ENCODE peak calls at places on chromosomes 6 and 20, in five cellular contexts. Q is lower leg skin; L is breast epithelium; E is CD8-positive, alpha-beta T cell; T is A549. Z is an unnamed sample.

GRCh38 chr20:16273812-16274560 is 299.3 kb downstream of the KIF16B start:
- DNase-seq in L (no peak), Q (no peak), E (no peak), T (no peak), Z (no peak)

GRCh38 chr6:95431637-95432228 is 145.6 kb upstream of the MANEA start:
- DNase-seq in L (no peak), T (peak; percentile 5), Q (peak; percentile 32), E (no peak), Z (no peak)

GRCh38 chr20:24766143-24766527 is 182.9 kb upstream of the CST7 start:
- DNase-seq in L (no peak), T (no peak), E (no peak), Q (no peak), Z (no peak)

GRCh38 chr6:170222498-170223471 is 68.1 kb downstream of the DLL1 start:
- DNase-seq in E (no peak), Q (no peak), L (no peak), T (no peak), Z (no peak)

GRCh38 chr6:153312633-153313032 is 181.6 kb upstream of the RGS17 start:
- DNase-seq in E (no peak), Q (no peak), L (no peak), T (peak; percentile 14), Z (no peak)

GRCh38 chr20:3238616-3239025 is 369 bp downstream of the SLC4A11 start:
- DNase-seq in Q (no peak), E (peak; percentile 25), T (peak; percentile 59), L (no peak), Z (no peak)

GRCh38 chr6:158150701-158151100 is 17.4 kb downstream of the SERAC1 start:
- DNase-seq in T (no peak), Q (no peak), E (no peak), L (no peak), Z (no peak)

GRCh38 chr20:17650816-17651760 is 31.0 kb downstream of the RRBP1 start:
- DNase-seq in L (no peak), Q (no peak), E (no peak), T (no peak), Z (no peak)

GRCh38 chr6:133587841-133588240 is 301.1 kb upstream of the TCF21 start:
- DNase-seq in E (no peak), Q (no peak), L (no peak), T (no peak), Z (peak; percentile 58)

GRCh38 chr20:6588296-6588695 is 179.2 kb upstream of the BMP2 start:
- DNase-seq in Q (no peak), L (no peak), T (no peak), E (no peak), Z (no peak)

GRCh38 chr6:26280409-26280808 is 84.6 kb upstream of the BTN3A2 start:
- DNase-seq in L (no peak), T (no peak), E (no peak), Q (no peak), Z (no peak)

GRCh38 chr6:167238169-167238693 is 52.9 kb upstream of the UNC93A start:
- DNase-seq in E (no peak), T (no peak), Q (no peak), L (no peak), Z (no peak)

GRCh38 chr6:41591859-41592502 is 45.8 kb downstream of the FOXP4 start:
- DNase-seq in T (peak; percentile 77), L (peak; percentile 81), Q (peak; percentile 77), E (peak; percentile 65), Z (no peak)

GRCh38 chr6:166483026-166483425 is 100.3 kb upstream of the MPC1 start:
- DNase-seq in E (no peak), L (no peak), T (no peak), Q (no peak), Z (no peak)

GRCh38 chr6:170516783-170517616 is 36.1 kb downstream of the PSMB1 start:
- DNase-seq in E (no peak), L (no peak), T (peak; percentile 17), Q (peak; percentile 20), Z (peak; percentile 31)

GRCh38 chr6:79170915-79171314 is 63.6 kb downstream of the HMGN3 start:
- DNase-seq in T (no peak), Q (no peak), E (no peak), L (no peak), Z (no peak)

GRCh38 chr6:39330476-39330875 is 8.0 kb upstream of the KCNK16 start:
- DNase-seq in Q (no peak), L (peak; percentile 62), E (no peak), T (no peak), Z (no peak)

GRCh38 chr6:130927305-130927704 is 100.1 kb downstream of the SMLR1 start:
- DNase-seq in T (no peak), L (no peak), Q (no peak), E (no peak), Z (no peak)

GRCh38 chr6:69867075-69867911 is 937 bp downstream of the COL19A1 start:
- DNase-seq in Q (peak; percentile 15), T (peak; percentile 0), E (peak; percentile 33), L (no peak), Z (no peak)
- TF ChIP-seq CTCF in Q (no peak), T (no peak), E (no peak), L (no peak), Z (no peak)

GRCh38 chr6:108591040-108591816 is 30.5 kb downstream of the FOXO3 start:
- DNase-seq in T (no peak), E (no peak), L (no peak), Q (no peak), Z (no peak)

GRCh38 chr6:108588586-108588985 is 27.9 kb downstream of the FOXO3 start:
- DNase-seq in L (no peak), T (no peak), Q (no peak), E (no peak), Z (no peak)

GRCh38 chr6:108589244-108589730 is 28.6 kb downstream of the FOXO3 start:
- DNase-seq in T (peak; percentile 21), E (no peak), Q (peak; percentile 91), L (peak; percentile 85), Z (no peak)

GRCh38 chr6:108594640-108595039 is 33.9 kb downstream of the FOXO3 start:
- DNase-seq in E (no peak), L (no peak), T (no peak), Q (no peak), Z (no peak)

DNA sequence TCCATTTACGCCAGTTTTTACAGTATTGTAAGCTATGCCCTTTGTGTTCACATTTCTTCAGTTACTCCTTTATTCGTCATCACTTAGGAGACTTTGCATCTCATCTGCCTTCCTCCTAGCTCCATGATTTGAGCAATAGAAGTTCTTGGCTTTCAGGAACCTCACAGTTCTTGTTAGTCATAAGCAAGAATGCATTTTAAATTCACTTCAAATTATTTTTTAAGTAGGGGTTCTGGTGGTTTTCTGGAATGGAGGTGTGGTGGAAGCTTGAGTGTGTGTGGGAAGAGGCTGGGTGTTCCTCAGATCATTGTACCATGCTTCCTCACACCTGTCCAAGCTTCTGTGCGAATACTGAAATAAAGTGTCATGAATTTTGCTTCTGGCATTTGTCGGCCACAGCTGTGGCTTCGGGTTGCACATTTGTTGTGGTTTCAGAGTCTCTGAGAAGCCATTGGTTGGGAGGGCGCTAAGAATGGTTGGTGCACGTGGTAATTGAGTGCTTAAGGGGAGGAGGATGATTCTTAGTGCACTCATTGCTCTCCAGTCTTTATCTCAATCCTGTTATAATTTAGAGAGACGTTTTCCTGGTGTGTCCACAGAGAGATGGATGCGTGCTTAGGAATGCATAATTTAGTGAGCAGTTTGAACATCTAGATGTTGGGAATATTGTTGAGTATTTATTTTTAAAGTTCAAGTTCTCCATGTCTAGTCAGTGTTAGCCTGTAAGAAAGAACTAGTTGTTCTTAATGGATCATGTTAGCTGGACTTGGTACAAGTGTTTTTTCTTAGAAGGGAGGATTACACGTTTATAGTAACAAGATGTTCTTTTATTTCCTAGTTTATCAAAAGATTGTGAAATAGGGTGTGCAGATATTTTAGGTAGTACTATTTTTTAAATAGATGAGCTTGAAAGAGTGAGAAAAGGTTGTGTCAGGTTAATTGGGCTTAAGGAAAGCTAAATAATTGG is 31.9 kb downstream of the FOXO3 start:
- DNase-seq in Q (no peak), E (peak; percentile 14), L (no peak), T (no peak), Z (no peak)
- H3K4me3 ChIP-seq in Q (no peak overlapping the region), E (no peak overlapping the region), L (peak overlapping the region; percentile 39), T (no peak overlapping the region), Z (no peak overlapping the region)

DNA sequence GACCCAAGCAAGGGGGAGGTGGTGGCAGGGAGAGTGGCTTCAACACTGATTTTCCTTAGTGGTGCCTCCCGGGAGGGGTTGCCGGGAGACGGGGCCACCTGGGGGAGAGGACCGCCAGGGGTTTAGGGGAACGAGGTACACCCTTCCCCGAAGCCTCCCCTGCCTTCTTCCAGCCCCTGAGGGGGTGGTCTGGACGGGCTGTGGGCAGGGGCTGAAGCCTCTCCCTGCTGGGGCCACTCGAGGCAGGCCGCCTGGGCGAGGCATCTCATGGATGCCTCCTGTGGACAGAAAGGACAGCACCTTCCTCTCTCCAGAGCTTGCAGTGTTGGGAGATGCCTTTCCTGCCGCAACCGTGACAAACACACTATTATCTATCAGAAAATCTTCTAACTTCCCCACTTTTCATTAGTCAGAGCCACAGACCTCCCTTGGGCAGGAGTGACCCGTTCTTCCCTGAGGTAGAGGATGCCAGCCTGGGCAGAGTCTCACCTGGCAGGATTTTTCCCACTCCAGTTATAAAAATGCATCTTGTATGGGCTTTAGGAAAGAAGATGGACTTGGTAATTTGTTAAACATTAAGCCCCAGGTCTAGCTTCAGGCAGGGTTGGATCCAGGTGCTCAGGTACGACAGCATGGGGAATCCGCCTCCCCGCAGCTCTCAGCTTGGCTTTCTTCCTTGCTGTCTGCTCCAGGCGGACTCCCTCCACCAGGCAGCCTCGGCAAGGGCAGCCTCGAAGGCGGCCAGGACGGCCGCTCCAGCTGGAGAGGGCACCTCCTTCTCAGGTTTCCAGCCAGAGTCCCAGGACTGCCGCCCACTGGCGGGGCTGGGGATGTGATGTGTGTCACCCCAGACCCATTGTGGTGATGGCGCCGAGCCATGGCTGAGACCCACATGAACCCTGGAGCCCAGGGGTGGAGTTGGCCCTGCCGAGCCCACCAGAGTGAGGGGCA is 11.0 kb downstream of the HRH3 start:
- DNase-seq in E (no peak), T (peak; percentile 54), Q (no peak), L (no peak), Z (no peak)
- TF ChIP-seq CTCF in E (no peak), T (peak; percentile 14), Q (no peak), L (no peak), Z (no peak)

DNA sequence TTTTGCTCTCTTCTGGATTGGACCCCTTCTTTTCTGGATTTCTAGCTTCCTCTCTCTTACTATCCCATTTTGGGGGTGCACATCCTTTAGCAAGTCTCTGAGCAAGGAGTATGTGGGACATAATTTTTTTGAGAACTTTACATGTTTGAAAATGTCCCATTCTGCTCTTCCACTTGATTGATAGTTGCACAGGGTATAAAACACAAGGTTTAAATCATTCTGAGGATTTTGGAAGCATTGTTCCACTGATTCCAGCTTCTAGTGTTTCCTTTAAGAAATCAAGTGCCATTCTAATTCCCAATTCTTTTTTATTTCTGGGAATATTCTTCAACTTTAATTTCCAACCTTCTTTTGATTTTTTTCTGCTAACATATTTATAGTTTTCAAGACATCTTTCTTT is 60.7 kb downstream of the APCDD1L start:
- DNase-seq in T (no peak), E (no peak), Q (no peak), L (no peak), Z (no peak)
- H3K4me3 ChIP-seq in T (no peak overlapping the region), E (no peak overlapping the region), Q (no peak overlapping the region), L (no peak overlapping the region), Z (no peak overlapping the region)

GRCh38 chr6:99789767-99790166 is 183.1 kb downstream of the PRDM13 start:
- DNase-seq in E (no peak), Q (no peak), L (no peak), T (no peak), Z (no peak)

GRCh38 chr6:99790679-99791078 is 184.0 kb downstream of the PRDM13 start:
- DNase-seq in E (no peak), L (no peak), Q (no peak), T (no peak), Z (no peak)
- TF ChIP-seq CTCF in E (no peak), L (no peak), Q (no peak), T (peak; percentile 8), Z (no peak)